ENCODE peak calls at places on chromosomes 5 and 9, in eight cellular contexts. W, U, K, D, H, E, L and T are unnamed samples.

GRCh38 chr9:134461436-134461982 is 135.3 kb downstream of the RXRA start:
- DNase-seq in K (no peak), L (no peak), E (no peak), H (no peak), D (no peak), U (no peak), W (no peak), T (no peak)

GRCh38 chr9:134335095-134335489 is 8.8 kb downstream of the RXRA start:
- DNase-seq in L (no peak), D (peak), W (no peak), H (no peak), K (no peak), E (no peak), U (no peak), T (no peak)

GRCh38 chr9:124389146-124389939 is 25.9 kb downstream of the PSMB7 start:
- DNase-seq in W (no peak), U (no peak), K (no peak), L (no peak), D (no peak), E (peak), H (no peak), T (no peak)

GRCh38 chr5:110460837-110461236 is 265.6 kb downstream of the TMEM232 start:
- DNase-seq in K (no peak), D (no peak), L (no peak), H (no peak), U (no peak), E (no peak), W (no peak), T (no peak)

GRCh38 chr9:111163738-111164399 is 125.6 kb upstream of the LPAR1 start:
- DNase-seq in K (no peak), H (no peak), E (no peak), U (no peak), L (no peak), D (no peak), W (no peak), T (no peak)

GRCh38 chr5:132070460-132071337 is 2.9 kb upstream of the CSF2 start:
- DNase-seq in E (no peak), D (peak), K (no peak), U (no peak), W (no peak), H (no peak), L (no peak), T (no peak)

GRCh38 chr5:73066466-73066865 is 53.9 kb upstream of the TMEM171 start:
- DNase-seq in K (no peak), E (no peak), L (no peak), U (no peak), W (no peak), H (no peak), D (peak), T (no peak)

GRCh38 chr9:118630931-118631595 is 738.2 kb downstream of the BRINP1 start:
- DNase-seq in U (no peak), L (no peak), E (no peak), D (no peak), W (no peak), K (no peak), H (no peak), T (no peak)

GRCh38 chr5:120091376-120091948 is 372.6 kb upstream of the PRR16 start:
- DNase-seq in D (no peak), W (no peak), L (no peak), K (no peak), H (no peak), U (no peak), E (no peak), T (no peak)

GRCh38 chr9:117121331-117121730 is 293.5 kb downstream of the ASTN2 start:
- DNase-seq in E (no peak), W (no peak), L (no peak), H (no peak), U (no peak), D (no peak), K (no peak), T (no peak)

GRCh38 chr5:33761139-33761538 is 130.7 kb downstream of the ADAMTS12 start:
- DNase-seq in D (peak), E (no peak), W (no peak), H (no peak), U (peak), L (no peak), K (no peak), T (no peak)

GRCh38 chr5:52777186-52777585 is 10.5 kb upstream of the ITGA1 start:
- DNase-seq in H (no peak), D (no peak), L (no peak), U (no peak), E (no peak), K (no peak), W (no peak), T (no peak)

GRCh38 chr5:122972877-122973276 is 63.6 kb downstream of the PPIC start:
- DNase-seq in K (no peak), U (no peak), H (no peak), L (no peak), W (no peak), E (no peak), D (peak), T (no peak)

GRCh38 chr9:109585841-109586240 is 87.7 kb upstream of the PTPN3 start:
- DNase-seq in W (no peak), D (no peak), H (no peak), E (no peak), K (no peak), L (no peak), U (no peak), T (no peak)

GRCh38 chr9:124010665-124011321 is 775 bp upstream of the LHX2 start:
- DNase-seq in W (peak), K (no peak), U (no peak), L (no peak), H (no peak), E (peak), D (peak), T (no peak)

GRCh38 chr9:134434896-134435506 is 108.7 kb downstream of the RXRA start:
- DNase-seq in K (no peak), W (peak), L (no peak), E (peak), H (peak), D (peak), U (no peak), T (no peak)

GRCh38 chr9:122206118-122207046 is 22.4 kb downstream of the LHX6 start:
- DNase-seq in W (no peak), L (no peak), U (no peak), D (peak), K (no peak), E (no peak), H (no peak), T (no peak)